ENCODE peak calls at places on chromosomes 4 and X, in four cellular contexts. S is left lung, E is pancreas, P is right lobe of liver. L is an unnamed sample. For H3K9me3, the result is how much of the 10 kb centered on the place peaks cover.

GRCh38 chr4:17283251-17283650 is 228.6 kb downstream of the QDPR start:
- ATAC-seq in P (no peak), S (no peak), E (no peak), L (no peak)

GRCh38 chr4:170741856-170742255 is 652.1 kb upstream of the AADAT start:
- ATAC-seq in S (no peak), E (no peak), P (no peak), L (no peak)

GRCh38 chr4:182231503-182231902 is 11.7 kb upstream of the TENM3 start:
- ATAC-seq in P (no peak), S (no peak), E (no peak), L (no peak)

GRCh38 chrX:66200050-66200664 is 36.1 kb downstream of the HEPH start:
- ATAC-seq in S (no peak), P (no peak), E (no peak), L (no peak)

GRCh38 chrX:47651043-47651905 is 911 bp upstream of the ELK1 start:
- ATAC-seq in P (peak), S (peak), E (peak), L (no peak)

GRCh38 chr4:157994863-157995262 is 178.0 kb downstream of the GASK1B start:
- ATAC-seq in P (peak), E (peak), S (no peak), L (no peak)

GRCh38 chr4:106291678-106292077 is 24.3 kb downstream of the TBCK start:
- ATAC-seq in S (no peak), E (no peak), P (no peak), L (no peak)

GRCh38 chrX:65769564-65770292 is 102.3 kb downstream of the MSN start:
- ATAC-seq in P (no peak), E (no peak), S (no peak), L (no peak)

GRCh38 chrX:124346877-124347241 is 496 bp downstream of the SH2D1A start:
- ATAC-seq in P (no peak), E (no peak), S (no peak), L (no peak)

GRCh38 chrX:48530736-48531135 is 8.8 kb upstream of the TBC1D25 start:
- ATAC-seq in S (no peak), E (no peak), P (no peak), L (no peak)

GRCh38 chrX:108341947-108342346 is 96.3 kb downstream of the COL4A6 start:
- ATAC-seq in S (no peak), P (no peak), E (no peak), L (no peak)

DNA sequence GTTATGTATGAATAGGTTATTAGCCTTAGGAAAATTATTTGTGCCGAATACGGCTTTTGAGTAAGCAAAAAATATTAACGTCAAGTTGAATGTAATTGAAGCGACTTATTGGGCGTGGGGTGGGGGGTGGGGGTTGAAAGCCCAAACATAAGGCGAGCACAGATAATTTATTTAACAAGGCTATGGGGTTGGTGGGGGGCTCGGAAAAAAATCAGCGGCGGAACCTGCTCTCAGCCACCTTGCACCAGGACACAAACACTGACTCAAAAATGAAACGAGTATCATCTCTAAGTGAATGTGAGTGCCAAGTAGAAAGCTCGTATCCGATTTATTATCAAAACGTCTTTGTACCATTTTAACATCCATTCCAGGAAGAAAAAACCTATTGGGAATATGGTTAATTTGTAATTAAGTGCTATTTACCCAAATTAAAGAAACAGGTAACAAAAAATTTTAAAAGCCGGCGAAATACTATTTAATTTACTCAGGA is 937 bp upstream of the LARP1B start:
- ATAC-seq in E (no peak), P (no peak), S (no peak), L (no peak)
- H3K27ac ChIP-seq in E (peak), P (peak), S (peak), L (peak)

DNA sequence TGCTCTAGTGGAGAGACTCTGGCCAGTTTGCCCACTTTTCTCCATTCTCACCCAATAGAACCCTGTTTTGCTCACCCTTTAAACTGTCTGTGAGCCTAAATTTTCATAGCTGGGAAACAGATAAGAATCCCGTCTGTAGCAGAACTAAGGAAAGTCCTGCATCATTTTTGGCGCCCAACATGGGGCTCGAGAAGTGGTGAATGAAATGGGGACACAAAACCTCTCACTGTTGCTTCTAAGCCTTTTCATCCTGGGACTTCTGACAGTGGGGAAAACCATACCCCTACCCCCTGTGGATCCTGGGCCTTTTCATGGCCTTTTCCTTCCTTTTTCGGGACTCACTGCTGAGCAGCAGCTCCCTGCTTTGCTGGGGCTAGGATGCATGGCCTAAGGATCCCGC is 189.9 kb downstream of the INPP4B start:
- ATAC-seq in P (no peak), E (no peak), S (no peak), L (no peak)
- H3K9me3 ChIP-seq in P (under half), E (under half), S (half or more), L (under half)

GRCh38 chrX:41300758-41301437 is 33.1 kb upstream of the DDX3X start:
- ATAC-seq in E (peak), P (no peak), S (peak), L (no peak)

GRCh38 chrX:41302293-41302868 is 31.6 kb upstream of the DDX3X start:
- ATAC-seq in S (no peak), E (no peak), P (no peak), L (no peak)

GRCh38 chrX:41304178-41304577 is 29.8 kb upstream of the DDX3X start:
- ATAC-seq in P (no peak), S (no peak), E (no peak), L (no peak)

GRCh38 chrX:41303013-41303412 is 30.9 kb upstream of the DDX3X start:
- ATAC-seq in E (peak), P (no peak), S (peak), L (peak)

DNA sequence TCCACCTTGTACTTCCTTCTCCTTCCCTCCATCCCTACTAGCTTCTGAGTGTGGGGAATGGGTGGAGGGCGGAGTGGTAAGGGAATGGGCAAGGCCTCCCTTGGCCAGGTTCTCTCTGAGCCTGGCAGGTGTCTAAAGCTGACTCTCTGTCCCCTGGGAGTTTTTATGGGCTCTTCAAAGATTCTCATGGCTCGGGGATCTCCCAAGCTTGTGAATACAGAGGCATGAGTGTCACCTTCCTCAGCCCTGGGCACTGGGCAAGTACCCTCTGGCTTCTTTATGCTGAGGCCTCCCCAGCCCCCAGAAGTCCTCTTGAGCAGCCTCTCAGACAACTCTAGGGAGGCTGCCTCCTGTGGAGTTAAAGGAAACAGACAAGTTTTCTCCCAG is 32.5 kb upstream of the DDX3X start:
- ATAC-seq in E (no peak), P (peak), S (no peak), L (no peak)
- TF ChIP-seq CTCF in E (no peak), P (no peak), S (no peak), L (no peak)

GRCh38 chr4:173883821-173884220 is 353.8 kb upstream of the HAND2 start:
- ATAC-seq in P (no peak), S (no peak), E (no peak), L (no peak)
- H3K27ac ChIP-seq in P (no peak), S (no peak), E (no peak), L (no peak)

DNA sequence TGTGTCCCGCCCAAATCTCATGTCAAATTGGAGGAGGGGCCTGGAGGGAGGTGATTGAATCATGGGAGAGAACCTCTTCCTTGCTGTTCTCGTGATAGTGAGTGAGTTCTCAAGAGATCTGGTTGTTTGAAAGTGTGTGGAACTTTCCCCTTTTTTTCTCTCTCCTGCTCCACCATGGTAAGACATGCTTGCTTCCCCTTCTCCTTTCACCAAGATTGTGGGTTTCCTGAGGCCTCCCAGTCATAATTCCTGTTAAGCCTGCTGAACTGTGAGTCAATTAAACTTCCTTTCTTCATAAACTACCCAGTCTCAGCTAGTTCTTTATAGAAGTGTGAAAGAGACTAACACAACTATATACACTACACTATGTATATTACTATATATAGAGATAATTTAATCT is 697.8 kb upstream of the HS3ST1 start:
- ATAC-seq in P (no peak), S (peak), E (no peak), L (no peak)
- H3K9me3 ChIP-seq in P (under half), S (under half), E (under half), L (under half)

DNA sequence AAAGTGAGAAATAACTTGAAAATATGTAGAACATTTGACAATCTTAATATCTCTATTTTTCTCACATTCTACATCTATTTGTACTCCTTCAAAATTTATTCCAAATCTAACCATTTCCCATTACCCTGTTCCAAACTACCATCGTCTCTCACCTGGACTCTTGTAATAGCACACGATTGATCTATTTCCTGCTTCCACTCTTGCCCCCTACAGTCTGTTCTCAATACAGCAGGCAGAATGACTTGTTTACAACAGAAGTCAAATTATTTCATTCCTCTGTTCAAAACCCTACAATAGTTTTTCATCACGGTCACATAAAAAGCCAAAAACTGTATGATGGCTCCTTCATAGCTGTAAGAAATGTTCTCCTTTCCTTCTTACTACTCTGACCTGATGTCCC is 21.1 kb upstream of the LUZP4 start:
- ATAC-seq in P (peak), E (no peak), S (no peak), L (no peak)
- TF ChIP-seq CTCF in P (peak), E (no peak), S (peak), L (no peak)

DNA sequence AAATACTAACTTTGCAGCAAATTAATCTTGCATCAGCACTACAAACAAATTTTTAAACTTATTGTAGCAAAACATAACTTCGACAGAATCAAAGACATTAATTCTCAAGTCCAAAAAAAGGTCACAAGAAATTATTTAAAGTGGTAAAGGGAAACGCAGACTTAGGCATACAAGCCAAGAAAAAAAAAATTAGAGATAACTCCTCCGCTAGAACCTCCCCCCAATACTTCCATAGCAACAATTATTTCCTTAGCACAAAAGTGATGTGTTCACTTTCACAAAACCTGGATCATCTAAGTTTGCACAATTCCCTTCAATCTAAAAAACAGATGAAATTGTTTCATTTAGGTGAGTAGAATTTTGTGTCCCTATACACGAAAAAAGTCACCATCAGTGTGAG is 1.1 kb downstream of the LRBA start:
- ATAC-seq in S (no peak), P (no peak), E (no peak), L (no peak)
- H3K27ac ChIP-seq in S (peak), P (no peak), E (no peak), L (peak)

DNA sequence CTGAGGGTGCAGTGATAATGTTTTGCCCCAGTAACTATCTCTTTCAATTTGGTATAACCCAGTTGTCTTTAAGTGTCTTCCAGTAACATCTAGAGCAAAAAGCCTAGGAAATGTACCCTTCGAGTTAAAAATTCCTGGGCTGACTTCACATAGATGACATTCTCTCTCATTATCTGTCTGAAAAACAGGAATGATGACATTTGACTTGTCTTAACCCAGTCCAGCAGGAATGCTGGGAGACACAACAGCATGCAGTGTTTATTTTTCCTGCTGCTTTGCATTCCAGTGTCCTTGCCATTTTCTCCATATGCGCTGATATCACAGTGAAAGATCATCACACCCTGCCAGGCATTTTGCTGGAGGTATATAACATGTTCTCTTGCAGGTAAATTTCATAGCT is 130.0 kb downstream of the SOWAHB start:
- ATAC-seq in E (no peak), P (no peak), S (no peak), L (no peak)
- H3K9me3 ChIP-seq in E (under half), P (under half), S (under half), L (under half)

L was measured in gastroesophageal sphincter.